ENCODE peak calls at places on chromosomes 16 and 17, in seven cellular contexts. N, Y, X, P, Q, L and T are unnamed samples.

GRCh38 chr16:79089735-79090284 is 510.7 kb downstream of the MAF start:
- DNase-seq in N (no peak), Y (no peak), X (no peak), P (no peak), Q (no peak), L (no peak), T (no peak)

GRCh38 chr17:57537524-57538410 is 207.3 kb downstream of the CCDC182 start:
- DNase-seq in N (no peak), Y (no peak), X (no peak), P (no peak), Q (no peak), L (no peak), T (no peak)

GRCh38 chr16:13920510-13920818 is 510 bp downstream of the ERCC4 start:
- DNase-seq in N (no peak), Y (no peak), X (no peak), P (no peak), Q (no peak), L (no peak), T (no peak)

GRCh38 chr16:83903739-83904138 is 4.8 kb downstream of the MLYCD start:
- DNase-seq in N (peak), Y (no peak), X (no peak), P (no peak), Q (peak), L (no peak), T (peak)

GRCh38 chr17:72060084-72060483 is 60.7 kb upstream of the SOX9 start:
- DNase-seq in N (no peak), Y (no peak), X (no peak), P (no peak), Q (no peak), L (no peak), T (no peak)

GRCh38 chr16:60414617-60415016 is 1621.6 kb downstream of the CDH8 start:
- DNase-seq in N (no peak), Y (no peak), X (no peak), P (no peak), Q (no peak), L (no peak), T (no peak)

GRCh38 chr16:4290236-4290830 is 17.5 kb upstream of the TFAP4 start:
- DNase-seq in N (peak), Y (peak), X (no peak), P (no peak), Q (peak), L (peak), T (peak)

GRCh38 chr17:77343031-77343866 is 202.5 kb downstream of the SEC14L1 start:
- DNase-seq in N (no peak), Y (peak), X (no peak), P (no peak), Q (no peak), L (no peak), T (no peak)

GRCh38 chr17:76738468-76738850 is 540 bp downstream of the MFSD11 start:
- DNase-seq in N (no peak), Y (no peak), X (no peak), P (no peak), Q (peak), L (no peak), T (no peak)

GRCh38 chr17:38428643-38429371 is 543 bp downstream of the ARHGAP23 start:
- DNase-seq in N (peak), Y (peak), X (peak), P (peak), Q (peak), L (peak), T (peak)

GRCh38 chr16:12535535-12536411 is 267.9 kb downstream of the CPPED1 start:
- DNase-seq in N (peak), Y (no peak), X (peak), P (no peak), Q (peak), L (no peak), T (no peak)

GRCh38 chr16:12539185-12539929 is 264.3 kb downstream of the CPPED1 start:
- DNase-seq in N (peak), Y (no peak), X (peak), P (no peak), Q (peak), L (peak), T (peak)

GRCh38 chr16:12540290-12540689 is 263.4 kb downstream of the CPPED1 start:
- DNase-seq in N (no peak), Y (no peak), X (no peak), P (no peak), Q (no peak), L (no peak), T (no peak)

GRCh38 chr16:12536412-12536746 is 267.3 kb downstream of the CPPED1 start:
- DNase-seq in N (no peak), Y (no peak), X (no peak), P (no peak), Q (no peak), L (no peak), T (no peak)

DNA sequence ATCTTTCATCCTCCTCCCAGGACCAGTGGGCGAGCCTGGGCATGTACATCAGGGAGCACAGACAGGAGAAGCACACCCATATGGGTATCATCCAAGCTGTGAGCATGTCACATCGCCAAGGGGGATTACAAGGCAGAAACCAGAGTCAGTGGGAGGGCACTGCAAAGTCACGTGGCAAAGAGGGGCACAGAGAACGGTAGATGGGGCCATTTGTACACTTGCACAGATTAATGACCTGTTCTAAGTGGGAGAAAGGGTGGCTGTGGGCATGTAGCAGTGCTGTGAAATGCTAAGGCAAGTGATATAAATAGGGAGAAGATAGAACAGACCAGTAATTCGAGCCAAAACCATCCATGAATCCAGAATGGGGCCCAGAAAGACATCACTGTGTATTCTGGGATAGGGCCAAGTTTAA is 265.0 kb downstream of the CPPED1 start:
- DNase-seq in N (no peak), Y (no peak), X (no peak), P (no peak), Q (no peak), L (no peak), T (peak)
- TF ChIP-seq CTCF in N (no peak), Y (no peak), X (no peak), P (no peak), Q (no peak), L (no peak), T (no peak)

GRCh38 chr16:31330553-31330890 is 24.5 kb upstream of the ITGAX start:
- DNase-seq in N (no peak), Y (no peak), X (no peak), P (no peak), Q (no peak), L (no peak), T (no peak)
- H3K4me3 ChIP-seq in N (no peak), Y (no peak), X (no peak), P (no peak), Q (no peak), L (no peak), T (no peak)

GRCh38 chr16:55513616-55514015 is 4.7 kb downstream of the LPCAT2 start:
- DNase-seq in N (no peak), Y (no peak), X (no peak), P (no peak), Q (no peak), L (no peak), T (no peak)
- TF ChIP-seq CTCF in N (no peak), Y (no peak), X (no peak), P (no peak), Q (peak), L (no peak), T (peak)

GRCh38 chr17:970388-970768 is 9.2 kb downstream of the NXN start:
- DNase-seq in N (no peak), Y (no peak), X (no peak), P (no peak), Q (no peak), L (no peak), T (no peak)
- H3K4me3 ChIP-seq in N (no peak), Y (no peak), X (no peak), P (no peak), Q (no peak), L (peak), T (no peak)